ENCODE peak calls at places on chromosomes 16 and 17, in ten cellular contexts. I is pons; K is head of caudate nucleus; E is erythroblast; V is stimulated activated CD4-positive, alpha-beta T cell treated with anti-CD3 and anti-CD28 coated beads, Interleukin-1b, Interleukin-23, amount 100 ng/mL, for 1 hour; Q is GM03348; Z is ELF-1; Y is GM23338; T is NCI-H446; J is activated T-cell treated with anti-CD3 and anti-CD28 coated beads, Interleukin-2, amount 50 U/mL, for 72 hours. U is an unnamed sample.

GRCh38 chr17:22443061-22443460 is 750.7 kb downstream of the KCNJ18 start:
- DNase-seq in I (no peak), Q (no peak), J (no peak), Y (no peak), Z (no peak), K (no peak), T (no peak), V (no peak), E (no peak), U (peak)

GRCh38 chr16:24988137-24988535 is 27.0 kb downstream of the ARHGAP17 start:
- DNase-seq in V (no peak), T (no peak), I (no peak), E (no peak), Y (no peak), K (no peak), Q (no peak), Z (no peak), J (no peak), U (no peak)

GRCh38 chr17:17613708-17614114 is 22.2 kb upstream of the PEMT start:
- DNase-seq in I (peak), Q (peak), Y (peak), V (peak), E (peak), T (peak), K (peak), Z (peak), J (peak), U (peak)

GRCh38 chr16:67775273-67775672 is 31.1 kb downstream of the RANBP10 start:
- DNase-seq in Y (no peak), V (no peak), Z (no peak), Q (no peak), T (no peak), I (no peak), K (no peak), J (no peak), E (no peak), U (no peak)

GRCh38 chr17:50903604-50904521 is 37.7 kb upstream of the TOB1 start:
- DNase-seq in Y (no peak), J (peak), E (no peak), Z (no peak), Q (no peak), I (no peak), T (peak), K (no peak), V (no peak), U (no peak)

GRCh38 chr17:36926226-36926625 is 11.0 kb upstream of the LHX1 start:
- DNase-seq in V (no peak), K (no peak), I (no peak), J (no peak), Y (no peak), Q (no peak), Z (peak), E (no peak), T (no peak), U (no peak)

GRCh38 chr16:85046472-85046916 is 18.9 kb downstream of the KIAA0513 start:
- DNase-seq in J (no peak), Q (no peak), K (no peak), Y (no peak), Z (no peak), E (peak), I (peak), T (no peak), V (no peak), U (peak)

GRCh38 chr17:36004604-36005003 is 3.3 kb upstream of the CCL15 start:
- DNase-seq in K (no peak), E (no peak), Q (no peak), Y (no peak), T (no peak), V (no peak), I (no peak), Z (no peak), J (no peak), U (peak)

GRCh38 chr16:69073181-69073669 is 32.2 kb upstream of the HAS3 start:
- DNase-seq in Q (peak), T (no peak), E (no peak), V (no peak), J (no peak), Y (no peak), K (no peak), Z (peak), I (no peak), U (no peak)

GRCh38 chr17:30117548-30118155 is 1.0 kb downstream of the NSRP1 start:
- DNase-seq in Z (no peak), V (no peak), Q (no peak), T (peak), E (peak), K (no peak), J (no peak), Y (no peak), I (no peak), U (peak)

GRCh38 chr17:82414548-82415281 is 3.4 kb upstream of the HEXD start:
- DNase-seq in I (peak), J (peak), K (peak), V (peak), T (peak), Y (peak), Q (peak), Z (peak), E (peak), U (peak)

GRCh38 chr17:34171245-34171818 is 83.8 kb upstream of the CCL2 start:
- DNase-seq in I (peak), Y (peak), Z (peak), T (peak), Q (peak), V (peak), E (peak), J (peak), K (peak), U (peak)

GRCh38 chr17:33205552-33205951 is 87.5 kb downstream of the ASIC2 start:
- DNase-seq in V (no peak), Z (no peak), J (no peak), K (no peak), I (no peak), Y (no peak), Q (no peak), T (no peak), E (no peak), U (no peak)

GRCh38 chr17:73551756-73552155 is 92.5 kb downstream of the SDK2 start:
- DNase-seq in Y (peak), V (no peak), T (no peak), E (no peak), J (peak), Q (no peak), K (no peak), Z (no peak), I (no peak), U (no peak)

GRCh38 chr17:70636517-70637133 is 467.3 kb downstream of the KCNJ2 start:
- DNase-seq in Y (peak), Q (peak), K (peak), Z (no peak), I (peak), V (no peak), J (no peak), E (peak), T (peak), U (peak)

GRCh38 chr17:34306466-34306865 is 12.8 kb upstream of the CCL8 start:
- DNase-seq in K (peak), V (no peak), Q (peak), Y (peak), T (peak), E (no peak), J (no peak), I (peak), Z (peak), U (peak)

GRCh38 chr17:78791840-78792709 is 10.0 kb upstream of the CYTH1 start:
- DNase-seq in E (no peak), I (no peak), J (no peak), T (no peak), K (no peak), Q (no peak), Y (no peak), V (no peak), Z (no peak), U (no peak)

GRCh38 chr17:30831257-30831656 is 509 bp upstream of the ATAD5 start:
- DNase-seq in I (no peak), T (no peak), J (peak), Z (peak), E (peak), Y (peak), V (no peak), Q (peak), K (peak), U (peak)

GRCh38 chr17:55577011-55577586 is 65.8 kb upstream of the SMIM36 start:
- DNase-seq in K (peak), E (peak), I (peak), V (no peak), Y (no peak), T (no peak), J (peak), Q (peak), Z (no peak), U (peak)

GRCh38 chr17:50144845-50145531 is 5.5 kb downstream of the PPP1R9B start:
- DNase-seq in V (no peak), Y (no peak), Q (no peak), J (peak), Z (no peak), E (peak), K (no peak), T (no peak), I (no peak), U (no peak)

GRCh38 chr16:64469906-64470702 is 651.8 kb downstream of the CDH11 start:
- DNase-seq in J (no peak), Q (peak), I (no peak), Z (no peak), T (peak), E (no peak), Y (no peak), K (no peak), V (no peak), U (no peak)

GRCh38 chr17:13597723-13598347 is 3.9 kb downstream of the HS3ST3A1 start:
- DNase-seq in V (no peak), Z (peak), Q (peak), J (peak), Y (peak), E (peak), K (peak), T (peak), I (peak), U (peak)